ENCODE peak calls at places on chromosomes 13 and 19, in six cellular contexts. I, O, Q, Y, P and N are unnamed samples.

GRCh38 chr13:29513981-29514719 is 81.3 kb downstream of the SLC7A1 start:
- DNase-seq in I (peak; percentile 58), O (no peak), Q (no peak), Y (no peak), P (no peak), N (peak; percentile 31)

GRCh38 chr13:50715402-50716146 is 127.9 kb downstream of the DLEU7 start:
- DNase-seq in I (peak; percentile 78), O (no peak), Q (peak; percentile 27), Y (no peak), P (no peak), N (no peak)

GRCh38 chr13:38620876-38621275 is 66.0 kb upstream of the FREM2 start:
- DNase-seq in I (no peak), O (no peak), Q (no peak), Y (no peak), P (no peak), N (no peak)

GRCh38 chr13:45200701-45201230 is at the start of gene KCTD4:
- DNase-seq in I (no peak), O (no peak), Q (no peak), Y (no peak), P (no peak), N (no peak)

GRCh38 chr19:814108-815078 is 7.4 kb downstream of the PLPPR3 start:
- DNase-seq in I (peak; percentile 65), O (peak; percentile 69), Q (no peak), Y (no peak), P (no peak), N (no peak)

GRCh38 chr13:110539894-110540293 is 21.6 kb downstream of the RAB20 start:
- DNase-seq in I (no peak), O (no peak), Q (no peak), Y (no peak), P (no peak), N (no peak)

GRCh38 chr19:36417752-36418286 is 625 bp downstream of the ZFP82 start:
- DNase-seq in I (no peak), O (peak; percentile 67), Q (no peak), Y (no peak), P (no peak), N (no peak)

GRCh38 chr13:51785592-51786424 is 18.2 kb downstream of the DHRS12 start:
- DNase-seq in I (no peak), O (no peak), Q (peak; percentile 48), Y (no peak), P (no peak), N (peak; percentile 96)

GRCh38 chr19:4224470-4224869 is 4.9 kb upstream of the EBI3 start:
- DNase-seq in I (no peak), O (no peak), Q (no peak), Y (no peak), P (no peak), N (no peak)

GRCh38 chr19:39845621-39846175 is 481 bp downstream of the FBL start:
- DNase-seq in I (peak; percentile 65), O (no peak), Q (no peak), Y (no peak), P (no peak), N (peak; percentile 31)

GRCh38 chr19:55147408-55148251 is 1.4 kb downstream of the TNNT1 start:
- DNase-seq in I (no peak), O (no peak), Q (peak; percentile 67), Y (no peak), P (peak; percentile 53), N (no peak)

GRCh38 chr19:41416194-41416674 is 10.9 kb downstream of the B3GNT8 start:
- DNase-seq in I (peak; percentile 89), O (peak; percentile 42), Q (no peak), Y (no peak), P (no peak), N (no peak)

GRCh38 chr19:49820125-49820524 is 2.0 kb downstream of the MED25 start:
- DNase-seq in I (no peak), O (no peak), Q (no peak), Y (no peak), P (no peak), N (no peak)

GRCh38 chr13:44437356-44438233 is 64.0 kb downstream of the SERP2 start:
- DNase-seq in I (no peak), O (no peak), Q (no peak), Y (no peak), P (peak; percentile 49), N (peak; percentile 57)

GRCh38 chr19:8308891-8309291 is 733 bp upstream of the CD320 start:
- DNase-seq in I (no peak), O (peak; percentile 36), Q (peak; percentile 5), Y (no peak), P (no peak), N (no peak)
- H3K27ac ChIP-seq in I (peak overlapping the region; percentile 77), O (no peak overlapping the region), Q (peak overlapping the region; percentile 84), Y (no peak overlapping the region), P (peak overlapping the region; percentile 92), N (peak overlapping the region; percentile 89)

DNA sequence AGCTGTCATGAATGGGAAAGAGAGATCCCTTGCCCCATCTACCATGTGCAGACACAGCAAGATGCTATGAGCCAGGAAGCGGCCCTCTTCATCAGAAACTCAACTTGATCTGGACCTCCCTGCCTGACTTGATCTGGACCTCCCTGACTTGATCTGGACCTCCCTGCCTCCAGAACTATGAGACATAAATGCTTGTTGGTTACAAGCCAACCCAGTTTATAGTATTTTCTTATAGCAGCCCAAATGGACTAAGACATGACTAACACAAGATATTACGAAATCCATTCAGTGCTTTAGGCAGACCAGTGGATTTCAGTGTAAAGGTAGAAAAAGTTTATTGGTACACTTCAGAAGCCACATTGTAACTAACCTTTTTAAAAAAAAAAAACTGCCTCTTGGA is 15.6 kb downstream of the PCID2 start:
- DNase-seq in I (no peak), O (no peak), Q (no peak), Y (no peak), P (no peak), N (peak; percentile 74)
- H3K27ac ChIP-seq in I (no peak overlapping the region), O (no peak overlapping the region), Q (no peak overlapping the region), Y (no peak overlapping the region), P (no peak overlapping the region), N (no peak overlapping the region)

GRCh38 chr19:33303791-33304759 is 1.7 kb upstream of the CEBPA start:
- DNase-seq in I (peak; percentile 79), O (peak; percentile 82), Q (no peak), Y (no peak), P (no peak), N (peak; percentile 14)
- H3K27ac ChIP-seq in I (peak overlapping the region; percentile 83), O (peak overlapping the region; percentile 41), Q (peak overlapping the region; percentile 91), Y (peak overlapping the region; percentile 42), P (peak overlapping the region; percentile 93), N (no peak overlapping the region)

DNA sequence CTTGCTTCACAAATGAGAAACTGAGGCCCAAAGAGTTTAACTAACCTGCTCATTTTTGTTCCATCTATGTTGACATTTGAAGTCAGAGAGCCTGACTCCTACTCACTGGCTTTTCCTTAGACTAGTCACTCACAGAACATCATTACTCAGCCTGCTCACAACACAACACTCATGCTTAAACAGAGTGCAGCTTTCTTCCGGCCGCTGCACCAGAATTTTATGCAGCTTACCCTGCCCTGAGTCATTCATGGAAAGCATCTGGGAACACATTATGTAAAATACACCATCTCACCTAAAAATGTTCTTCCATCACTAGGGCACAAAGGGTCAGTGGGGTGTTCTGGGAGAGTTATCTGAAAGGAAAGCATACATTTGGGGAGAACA is 303.4 kb downstream of the SPRY2 start:
- DNase-seq in I (no peak), O (no peak), Q (no peak), Y (no peak), P (peak; percentile 33), N (no peak)
- H3K27ac ChIP-seq in I (peak overlapping the region; percentile 49), O (no peak overlapping the region), Q (no peak overlapping the region), Y (peak overlapping the region; percentile 18), P (peak overlapping the region; percentile 20), N (no peak overlapping the region)